ENCODE peak calls at places on chromosomes 16 and 17, in seven cellular contexts. S is transverse colon, B is HL-60, L is upper lobe of left lung, V is SK-N-SH, K is H1, G is Panc1. C is an unnamed sample.

GRCh38 chr17:2179615-2180295 is 123.8 kb downstream of the SMG6 start:
- DNase-seq in S (peak), B (no peak), L (peak), V (peak), K (no peak), G (no peak), C (peak)

GRCh38 chr16:3783516-3783915 is 66.2 kb upstream of the TRAP1 start:
- DNase-seq in S (no peak), B (no peak), L (no peak), V (no peak), K (no peak), G (no peak), C (no peak)

GRCh38 chr16:23803591-23804123 is 32.1 kb upstream of the PRKCB start:
- DNase-seq in S (peak), B (peak), L (peak), V (peak), K (peak), G (peak), C (no peak)

GRCh38 chr16:67652578-67653130 is 7.4 kb downstream of the ACD start:
- DNase-seq in S (no peak), B (no peak), L (no peak), V (peak), K (peak), G (no peak), C (peak)

GRCh38 chr16:19108409-19109287 is 5.1 kb upstream of the ITPRIPL2 start:
- DNase-seq in S (no peak), B (no peak), L (no peak), V (no peak), K (no peak), G (no peak), C (no peak)

GRCh38 chr16:11256657-11257130 is 690 bp upstream of the SOCS1 start:
- DNase-seq in S (peak), B (peak), L (peak), V (peak), K (no peak), G (no peak), C (peak)

GRCh38 chr16:2924901-2925820 is 13.4 kb downstream of the FLYWCH1 start:
- DNase-seq in S (no peak), B (no peak), L (no peak), V (peak), K (peak), G (no peak), C (no peak)

GRCh38 chr17:77692571-77693161 is 265.8 kb upstream of the TNRC6C start:
- DNase-seq in S (no peak), B (no peak), L (no peak), V (no peak), K (no peak), G (no peak), C (no peak)

GRCh38 chr16:89009343-89010209 is 32.6 kb upstream of the CBFA2T3 start:
- DNase-seq in S (no peak), B (no peak), L (no peak), V (no peak), K (peak), G (no peak), C (no peak)

GRCh38 chr17:21160401-21160800 is 33.6 kb downstream of the DHRS7B start:
- DNase-seq in S (no peak), B (no peak), L (no peak), V (no peak), K (no peak), G (no peak), C (no peak)

GRCh38 chr16:84563316-84563715 is 54.6 kb downstream of the COTL1 start:
- DNase-seq in S (no peak), B (no peak), L (no peak), V (no peak), K (no peak), G (no peak), C (no peak)
- TF ChIP-seq POLR2AphosphoS5 in S (no peak), B (no peak), L (no peak), V (no peak), K (no peak), G (no peak), C (no peak)

GRCh38 chr16:57485091-57485915 is 990 bp downstream of the DOK4 start:
- DNase-seq in S (peak), B (no peak), L (peak), V (no peak), K (no peak), G (no peak), C (peak)

GRCh38 chr16:57484515-57485005 is 1.7 kb downstream of the DOK4 start:
- DNase-seq in S (no peak), B (no peak), L (no peak), V (no peak), K (no peak), G (no peak), C (no peak)

GRCh38 chr16:57483725-57484514 is 2.4 kb downstream of the DOK4 start:
- DNase-seq in S (no peak), B (no peak), L (no peak), V (peak), K (no peak), G (no peak), C (no peak)

GRCh38 chr16:57486858-57487834 is 853 bp upstream of the DOK4 start:
- DNase-seq in S (no peak), B (no peak), L (no peak), V (no peak), K (no peak), G (no peak), C (no peak)

GRCh38 chr16:57485916-57486857 is at the start of gene DOK4:
- DNase-seq in S (peak), B (no peak), L (peak), V (peak), K (peak), G (no peak), C (peak)
- TF ChIP-seq POLR2AphosphoS5 in S (no peak), B (no peak), L (no peak), V (no peak), K (no peak), G (no peak), C (no peak)

DNA sequence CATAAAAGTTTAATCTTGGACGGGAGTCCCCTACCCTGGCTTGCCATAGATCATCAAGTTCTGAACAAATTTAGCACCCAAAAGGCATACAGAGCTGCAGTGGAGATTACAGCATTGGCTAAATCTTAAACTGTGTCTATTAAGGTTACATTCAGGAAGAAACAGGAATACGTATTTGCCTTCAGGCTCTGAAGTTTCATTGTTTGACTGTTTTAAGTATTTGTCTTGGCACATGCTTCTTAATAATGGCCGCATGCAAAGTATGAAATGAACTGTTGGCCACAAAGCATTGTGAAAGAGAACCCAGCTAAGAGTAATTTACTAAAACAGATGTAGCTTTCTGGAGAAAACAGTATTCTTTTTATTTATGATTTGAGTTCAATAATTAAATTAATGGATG is 63.9 kb upstream of the CNEP1R1 start:
- DNase-seq in S (no peak), B (no peak), L (no peak), V (no peak), K (no peak), G (no peak), C (no peak)
- TF ChIP-seq POLR2AphosphoS5 in S (no peak), B (no peak), L (no peak), V (no peak), K (no peak), G (no peak), C (no peak)

DNA sequence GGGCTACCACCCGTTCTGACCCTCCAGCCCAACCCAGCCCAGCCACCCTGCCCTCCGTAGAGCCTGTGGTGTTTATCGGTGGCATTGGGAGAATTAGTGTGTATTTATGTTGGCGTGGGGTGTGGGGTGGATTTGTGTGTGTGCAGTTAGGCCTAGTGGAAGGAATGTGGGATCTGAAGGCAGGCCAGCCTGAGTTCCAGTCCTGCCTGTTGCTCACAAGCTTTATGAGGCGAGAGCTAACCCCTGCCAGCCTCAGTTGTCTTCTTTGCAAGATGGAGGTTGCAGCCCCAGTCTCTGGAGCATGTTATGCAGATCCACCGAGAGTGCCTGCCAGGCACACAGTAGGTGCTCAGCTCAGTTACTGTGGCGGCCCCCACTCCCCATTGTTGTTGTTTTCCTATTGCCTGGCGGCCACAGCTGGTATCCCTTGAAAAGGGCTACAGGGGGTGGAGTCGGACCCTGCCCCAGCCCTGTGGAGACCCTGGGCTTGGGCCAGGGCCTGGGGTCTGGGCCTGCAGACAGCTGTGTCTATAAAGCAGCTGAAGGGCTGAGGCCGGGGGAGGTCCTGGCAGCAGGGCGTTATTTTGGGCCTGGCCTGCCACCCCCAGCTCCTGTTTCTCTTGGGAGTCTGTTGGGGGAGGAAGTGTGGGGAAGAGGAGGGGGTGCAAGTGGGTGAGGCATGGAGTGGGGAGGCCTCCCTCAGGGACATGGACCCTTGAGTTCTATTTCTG is 5.1 kb downstream of the ERBB2 start:
- DNase-seq in S (no peak), B (no peak), L (no peak), V (no peak), K (peak), G (no peak), C (no peak)
- TF ChIP-seq POLR2AphosphoS5 in S (no peak), B (no peak), L (no peak), V (no peak), K (peak), G (no peak), C (no peak)

GRCh38 chr17:55704412-55704811 is 18.3 kb downstream of the TMEM100 start:
- DNase-seq in S (no peak), B (no peak), L (no peak), V (no peak), K (no peak), G (no peak), C (no peak)
- TF ChIP-seq POLR2AphosphoS5 in S (no peak), B (no peak), L (no peak), V (no peak), K (no peak), G (no peak), C (no peak)

GRCh38 chr17:49691086-49691676 is 13.3 kb upstream of the SPOP start:
- DNase-seq in S (peak), B (no peak), L (no peak), V (no peak), K (no peak), G (no peak), C (peak)
- TF ChIP-seq POLR2AphosphoS5 in S (peak), B (no peak), L (no peak), V (no peak), K (no peak), G (no peak), C (no peak)

DNA sequence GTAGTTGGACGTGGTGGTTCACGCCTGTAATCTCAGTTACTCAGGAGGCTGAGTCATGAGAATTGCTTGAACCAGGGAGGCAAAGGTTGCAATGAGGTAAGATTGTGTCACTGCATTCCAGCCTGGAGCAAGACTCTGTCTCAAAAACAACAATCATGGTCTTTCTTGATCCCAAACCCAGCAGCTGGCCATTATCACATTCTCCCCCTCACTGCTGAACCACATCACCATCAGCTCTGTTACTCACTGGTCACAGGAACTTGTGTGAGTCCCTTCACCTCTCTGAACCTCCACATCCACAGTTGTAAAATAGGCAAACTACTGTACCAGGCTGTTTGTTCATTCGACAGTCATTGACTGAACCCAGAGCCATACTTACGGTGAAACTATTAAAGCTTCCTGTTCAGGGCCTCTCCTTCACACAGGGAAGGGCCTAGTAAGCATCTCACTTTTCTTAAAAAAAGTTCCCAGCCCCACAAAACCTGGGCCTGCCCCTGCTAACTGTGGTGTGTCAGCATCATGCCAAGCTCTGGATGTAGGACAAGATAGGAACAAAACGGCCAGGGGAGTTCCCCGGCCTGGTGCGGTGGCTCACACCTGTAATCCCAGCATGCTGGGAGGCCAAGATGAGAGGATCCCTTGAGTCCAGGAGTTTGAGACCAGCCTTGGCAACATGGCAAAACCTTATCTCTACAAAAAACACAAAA is 104.7 kb downstream of the COPRS start:
- DNase-seq in S (no peak), B (no peak), L (no peak), V (no peak), K (no peak), G (no peak), C (no peak)
- TF ChIP-seq POLR2AphosphoS5 in S (no peak), B (no peak), L (no peak), V (no peak), K (no peak), G (no peak), C (no peak)

GRCh38 chr17:66542183-66542966 is 240.0 kb downstream of the PRKCA start:
- DNase-seq in S (no peak), B (no peak), L (no peak), V (peak), K (no peak), G (no peak), C (no peak)
- TF ChIP-seq POLR2AphosphoS5 in S (no peak), B (no peak), L (no peak), V (no peak), K (no peak), G (no peak), C (no peak)

DNA sequence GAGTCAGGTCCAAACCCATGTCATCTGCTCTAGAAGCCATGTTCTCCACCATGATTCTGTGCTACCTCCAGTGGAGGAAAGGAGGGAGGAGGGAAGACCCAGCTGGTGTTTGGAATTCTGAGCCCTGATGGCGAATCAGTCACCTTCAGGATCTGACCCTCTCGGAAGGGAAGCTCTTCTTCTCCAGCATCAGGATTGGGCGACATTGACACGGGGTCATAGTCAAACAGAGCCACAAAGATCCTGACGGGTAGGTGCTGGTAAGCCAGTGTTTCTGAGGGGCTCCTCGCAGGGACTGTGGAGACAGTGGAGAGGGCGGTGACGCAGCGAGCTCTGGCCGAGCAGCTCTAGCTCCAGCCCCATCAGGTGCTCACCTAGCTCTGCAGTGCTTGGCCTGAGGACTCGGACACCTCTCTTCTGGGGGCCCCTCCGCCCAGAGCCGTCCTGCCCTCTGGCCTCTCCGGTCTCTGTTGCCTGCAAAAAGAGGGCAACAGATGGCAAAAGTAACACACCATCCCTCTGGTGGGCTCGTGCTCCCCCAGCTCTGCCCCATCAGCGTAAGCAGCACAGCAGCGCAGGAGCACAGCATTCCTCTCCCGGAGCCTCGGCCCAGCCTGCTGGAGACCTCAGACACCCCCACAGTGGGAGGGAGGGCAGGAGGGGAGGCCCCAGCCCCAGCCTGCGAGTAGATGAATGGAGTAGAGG is 21.0 kb downstream of the TSPOAP1 start:
- DNase-seq in S (no peak), B (no peak), L (no peak), V (peak), K (peak), G (no peak), C (no peak)
- TF ChIP-seq POLR2AphosphoS5 in S (no peak), B (peak), L (no peak), V (no peak), K (no peak), G (no peak), C (no peak)

C was measured in suprapubic skin.